ENCODE peak calls at places on chromosomes 6 and 20, in eight cellular contexts. Y is ovary; L is CD4-positive, alpha-beta T cell; J is iris pigment epithelial cell; A is left lung; B is astrocyte; M is AG08395; W is substantia nigra. U is an unnamed sample.

GRCh38 chr6:131936156-131936555 is 15.0 kb downstream of the CCN2 start:
- DNase-seq in Y (no peak), L (no peak), J (no peak), A (no peak), B (no peak), M (no peak), W (no peak), U (no peak)

GRCh38 chr6:1625352-1625773 is 15.6 kb downstream of the FOXC1 start:
- DNase-seq in Y (no peak), L (no peak), J (peak), A (no peak), B (no peak), M (no peak), W (no peak), U (no peak)

GRCh38 chr6:149871182-149871581 is 7.0 kb upstream of the LRP11 start:
- DNase-seq in Y (no peak), L (no peak), J (no peak), A (no peak), B (no peak), M (no peak), W (no peak), U (no peak)

GRCh38 chr6:139230421-139230840 is 61.4 kb downstream of the TXLNB start:
- DNase-seq in Y (no peak), L (no peak), J (peak), A (no peak), B (peak), M (peak), W (no peak), U (peak)

GRCh38 chr6:47677381-47678100 is 20.8 kb upstream of the ADGRF4 start:
- DNase-seq in Y (no peak), L (no peak), J (no peak), A (no peak), B (no peak), M (no peak), W (no peak), U (no peak)

GRCh38 chr20:56893206-56893605 is 264.1 kb downstream of the TFAP2C start:
- DNase-seq in Y (no peak), L (no peak), J (no peak), A (no peak), B (no peak), M (no peak), W (no peak), U (peak)

GRCh38 chr6:21078497-21078896 is 515.1 kb upstream of the SOX4 start:
- DNase-seq in Y (no peak), L (no peak), J (no peak), A (no peak), B (no peak), M (no peak), W (no peak), U (no peak)

GRCh38 chr6:30882764-30883475 is 1.4 kb upstream of the DDR1 start:
- DNase-seq in Y (peak), L (no peak), J (no peak), A (peak), B (no peak), M (no peak), W (no peak), U (no peak)

GRCh38 chr20:4122931-4123330 is 107.6 kb upstream of the RNF24 start:
- DNase-seq in Y (no peak), L (no peak), J (no peak), A (no peak), B (no peak), M (no peak), W (no peak), U (no peak)

GRCh38 chr20:11716239-11716944 is 201.3 kb upstream of the BTBD3 start:
- DNase-seq in Y (no peak), L (no peak), J (peak), A (no peak), B (peak), M (peak), W (no peak), U (peak)

GRCh38 chr6:46964716-46965519 is 43.2 kb upstream of the ADGRF5 start:
- DNase-seq in Y (no peak), L (no peak), J (peak), A (no peak), B (peak), M (no peak), W (no peak), U (no peak)

GRCh38 chr6:13242590-13242989 is 85.7 kb downstream of the TBC1D7 start:
- DNase-seq in Y (no peak), L (no peak), J (no peak), A (no peak), B (no peak), M (no peak), W (no peak), U (no peak)

GRCh38 chr6:53982361-53983050 is 128.7 kb upstream of the MLIP start:
- DNase-seq in Y (no peak), L (no peak), J (no peak), A (no peak), B (peak), M (no peak), W (no peak), U (peak)

GRCh38 chr20:50838707-50839385 is 44.0 kb downstream of the BCAS4 start:
- DNase-seq in Y (no peak), L (no peak), J (no peak), A (no peak), B (no peak), M (no peak), W (no peak), U (no peak)

GRCh38 chr6:15299430-15300131 is 53.7 kb downstream of the JARID2 start:
- DNase-seq in Y (peak), L (no peak), J (peak), A (no peak), B (peak), M (peak), W (no peak), U (peak)

GRCh38 chr6:143657809-143658208 is 20.0 kb upstream of the PHACTR2 start:
- DNase-seq in Y (no peak), L (no peak), J (no peak), A (no peak), B (no peak), M (no peak), W (no peak), U (no peak)

GRCh38 chr6:33828764-33829731 is 25.2 kb upstream of the MLN start:
- DNase-seq in Y (no peak), L (no peak), J (no peak), A (no peak), B (no peak), M (no peak), W (no peak), U (no peak)

GRCh38 chr6:98498359-98498758 is 336.0 kb upstream of the POU3F2 start:
- DNase-seq in Y (no peak), L (no peak), J (no peak), A (no peak), B (no peak), M (no peak), W (no peak), U (no peak)

GRCh38 chr6:77292564-77293546 is 170.4 kb downstream of the HTR1B start:
- DNase-seq in Y (no peak), L (no peak), J (peak), A (no peak), B (peak), M (peak), W (no peak), U (peak)

GRCh38 chr6:135782517-135782916 is 69.0 kb upstream of the PDE7B start:
- DNase-seq in Y (no peak), L (no peak), J (peak), A (no peak), B (peak), M (no peak), W (no peak), U (peak)